ENCODE peak calls at places on chromosomes 4 and X, in five cellular contexts. C, J, Z, U and B are unnamed samples.

GRCh38 chr4:17809667-17810066 is 890 bp downstream of the DCAF16 start:
- DNase-seq in C (no peak), J (no peak), Z (peak), U (no peak), B (no peak)

GRCh38 chr4:40231464-40231863 is 34.6 kb downstream of the RHOH start:
- DNase-seq in C (no peak), J (no peak), Z (no peak), U (no peak), B (no peak)

GRCh38 chrX:12901486-12901885 is 4.9 kb upstream of the TLR8 start:
- DNase-seq in C (peak), J (peak), Z (peak), U (peak), B (peak)

GRCh38 chr4:140071806-140072205 is 82.2 kb downstream of the MAML3 start:
- DNase-seq in C (no peak), J (no peak), Z (no peak), U (no peak), B (no peak)

GRCh38 chrX:57900961-57901360 is 9.3 kb downstream of the ZXDA start:
- DNase-seq in C (no peak), J (no peak), Z (no peak), U (no peak), B (no peak)

GRCh38 chrX:71326394-71326793 is 24.8 kb downstream of the ITGB1BP2 start:
- DNase-seq in C (no peak), J (no peak), Z (no peak), U (no peak), B (no peak)

GRCh38 chr4:1075809-1076524 is 37.4 kb downstream of the RNF212 start:
- DNase-seq in C (no peak), J (no peak), Z (no peak), U (no peak), B (no peak)

GRCh38 chr4:82268050-82268825 is 105.6 kb downstream of the HNRNPD start:
- DNase-seq in C (no peak), J (no peak), Z (peak), U (peak), B (peak)

GRCh38 chr4:133537882-133538281 is 388.8 kb downstream of the PCDH10 start:
- DNase-seq in C (no peak), J (no peak), Z (no peak), U (no peak), B (no peak)

GRCh38 chrX:131747173-131747572 is 203.3 kb downstream of the OR13H1 start:
- DNase-seq in C (no peak), J (no peak), Z (no peak), U (no peak), B (no peak)

GRCh38 chrX:148310402-148311200 is 189.8 kb upstream of the AFF2 start:
- DNase-seq in C (no peak), J (no peak), Z (no peak), U (no peak), B (no peak)

GRCh38 chr4:127400736-127401346 is 231.9 kb upstream of the INTU start:
- DNase-seq in C (no peak), J (peak), Z (peak), U (peak), B (peak)

GRCh38 chr4:147354271-147354670 is 126.6 kb upstream of the EDNRA start:
- DNase-seq in C (no peak), J (no peak), Z (no peak), U (no peak), B (no peak)